ENCODE peak calls at places on chromosomes 11 and 22, in five cellular contexts. N, T, J, B and X are unnamed samples. For H3K27me3, the result is how much of the 10 kb centered on the place peaks cover.

GRCh38 chr22:45212306-45212709 is 28.4 kb downstream of the KIAA0930 start:
- DNase-seq in N (peak), T (peak), J (peak), B (peak), X (peak)

GRCh38 chr11:86955111-86955673 is at the start of gene FZD4:
- DNase-seq in N (peak), T (peak), J (peak), B (peak), X (no peak)

GRCh38 chr11:115678942-115679341 is 174.7 kb upstream of the CADM1 start:
- DNase-seq in N (no peak), T (peak), J (no peak), B (no peak), X (no peak)

GRCh38 chr11:95231881-95232605 is 1.0 kb upstream of the SESN3 start:
- DNase-seq in N (peak), T (peak), J (peak), B (no peak), X (no peak)

GRCh38 chr22:36330655-36331305 is 57.0 kb downstream of the MYH9 start:
- DNase-seq in N (peak), T (peak), J (peak), B (peak), X (no peak)

GRCh38 chr11:35227551-35228341 is 88.8 kb downstream of the CD44 start:
- DNase-seq in N (peak), T (no peak), J (no peak), B (no peak), X (no peak)

GRCh38 chr11:88420165-88420781 is 82.7 kb upstream of the CTSC start:
- DNase-seq in N (peak), T (peak), J (peak), B (no peak), X (peak)

GRCh38 chr11:11976476-11977187 is 31.8 kb downstream of the DKK3 start:
- DNase-seq in N (no peak), T (no peak), J (peak), B (no peak), X (no peak)

GRCh38 chr22:50465066-50465465 is 9.8 kb downstream of the SBF1 start:
- DNase-seq in N (no peak), T (no peak), J (no peak), B (no peak), X (no peak)

GRCh38 chr22:41781508-41781906 is 19.0 kb upstream of the CCDC134 start:
- DNase-seq in N (no peak), T (no peak), J (no peak), B (no peak), X (no peak)

GRCh38 chr11:61120865-61121831 is 18.9 kb downstream of the CD5 start:
- DNase-seq in N (peak), T (peak), J (peak), B (no peak), X (no peak)

GRCh38 chr11:48307760-48308386 is 1.9 kb downstream of the OR4S1 start:
- DNase-seq in N (peak), T (peak), J (no peak), B (no peak), X (peak)

GRCh38 chr11:93694586-93694985 is 33.1 kb downstream of the CEP295 start:
- DNase-seq in N (no peak), T (no peak), J (no peak), B (no peak), X (no peak)

GRCh38 chr11:121930004-121930965 is 185.7 kb downstream of the BLID start:
- DNase-seq in N (no peak), T (no peak), J (no peak), B (no peak), X (no peak)

GRCh38 chr11:968822-969221 is 43.2 kb downstream of the AP2A2 start:
- DNase-seq in N (no peak), T (no peak), J (no peak), B (no peak), X (no peak)

GRCh38 chr22:47628477-47629272 is 866.2 kb downstream of the TBC1D22A start:
- DNase-seq in N (no peak), T (no peak), J (no peak), B (no peak), X (no peak)

GRCh38 chr11:10428453-10428852 is 26.6 kb upstream of the AMPD3 start:
- DNase-seq in N (no peak), T (no peak), J (no peak), B (no peak), X (no peak)

GRCh38 chr11:102453286-102453797 is 777 bp upstream of the TMEM123 start:
- DNase-seq in N (no peak), T (no peak), J (no peak), B (no peak), X (no peak)

GRCh38 chr11:11937433-11937832 is 71.0 kb downstream of the DKK3 start:
- DNase-seq in N (no peak), T (no peak), J (no peak), B (no peak), X (no peak)

GRCh38 chr11:10310301-10310841 is 5.5 kb downstream of the ADM start:
- DNase-seq in N (peak), T (no peak), J (no peak), B (no peak), X (no peak)

GRCh38 chr11:125946712-125947418 is 1.0 kb downstream of the VSIG10L2 start:
- DNase-seq in N (no peak), T (no peak), J (no peak), B (no peak), X (no peak)

GRCh38 chr11:73154178-73154577 is 12.1 kb upstream of the FCHSD2 start:
- DNase-seq in N (no peak), T (no peak), J (no peak), B (no peak), X (no peak)

GRCh38 chr11:18671246-18671645 is 27.3 kb upstream of the TMEM86A start:
- DNase-seq in N (no peak), T (no peak), J (no peak), B (no peak), X (no peak)

GRCh38 chr22:39144101-39144815 is 8.2 kb downstream of the CBX7 start:
- DNase-seq in N (peak), T (peak), J (no peak), B (no peak), X (no peak)

GRCh38 chr22:44885806-44886360 is 123.9 kb downstream of the PHF21B start:
- DNase-seq in N (no peak), T (no peak), J (no peak), B (no peak), X (no peak)

GRCh38 chr11:86755196-86755595 is 45.1 kb upstream of the PRSS23 start:
- DNase-seq in N (no peak), T (no peak), J (no peak), B (no peak), X (no peak)

GRCh38 chr22:45521178-45521577 is 18.5 kb downstream of the FBLN1 start:
- DNase-seq in N (no peak), T (no peak), J (peak), B (no peak), X (no peak)

GRCh38 chr11:123537726-123538125 is 107.7 kb downstream of the GRAMD1B start:
- DNase-seq in N (no peak), T (no peak), J (no peak), B (no peak), X (no peak)
- H3K4me3 ChIP-seq in N (no peak), T (no peak), J (no peak), B (no peak), X (no peak)

GRCh38 chr11:124712392-124712791 is 27.4 kb upstream of the NRGN start:
- DNase-seq in N (no peak), T (no peak), J (no peak), B (no peak), X (no peak)
- H3K27me3 ChIP-seq in N (under half), T (under half), J (under half), B (under half), X (under half)

GRCh38 chr11:83649468-83649915 is 363.3 kb upstream of the CCDC90B start:
- DNase-seq in N (no peak), T (no peak), J (no peak), B (no peak), X (no peak)
- H3K4me3 ChIP-seq in N (no peak), T (no peak), J (no peak), B (no peak), X (no peak)

DNA sequence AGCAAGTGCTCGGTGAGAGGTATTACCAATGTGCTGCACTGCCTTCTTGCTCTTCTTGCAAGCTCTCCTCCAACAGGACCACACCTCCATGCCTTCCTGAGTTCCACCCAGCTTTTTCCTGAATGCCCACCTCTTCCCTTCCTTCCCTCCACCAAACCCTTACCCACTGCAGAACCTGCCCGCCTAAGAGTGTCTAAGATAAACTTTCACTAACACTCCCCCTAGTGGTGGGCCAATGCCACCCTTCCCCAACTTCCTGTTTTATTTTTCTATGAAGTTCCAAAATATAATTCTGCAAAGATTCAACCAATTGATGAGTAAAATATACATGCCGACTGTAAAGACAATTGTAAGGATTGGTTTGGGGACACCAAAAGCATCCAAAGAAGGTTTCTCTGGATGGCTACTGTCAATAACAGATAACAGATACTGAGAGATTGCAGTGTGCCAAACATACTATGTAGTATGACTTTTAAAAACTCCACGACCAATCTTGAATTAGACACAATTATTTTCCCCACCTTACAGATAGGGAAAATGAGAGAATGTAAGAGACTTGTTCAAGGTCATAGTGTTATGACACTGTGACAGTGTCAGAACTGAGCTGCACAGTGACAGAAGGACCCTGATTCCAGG is 38.6 kb upstream of the BMAL1 start:
- DNase-seq in N (peak), T (peak), J (no peak), B (no peak), X (no peak)
- H3K27me3 ChIP-seq in N (under half), T (under half), J (under half), B (under half), X (under half)

DNA sequence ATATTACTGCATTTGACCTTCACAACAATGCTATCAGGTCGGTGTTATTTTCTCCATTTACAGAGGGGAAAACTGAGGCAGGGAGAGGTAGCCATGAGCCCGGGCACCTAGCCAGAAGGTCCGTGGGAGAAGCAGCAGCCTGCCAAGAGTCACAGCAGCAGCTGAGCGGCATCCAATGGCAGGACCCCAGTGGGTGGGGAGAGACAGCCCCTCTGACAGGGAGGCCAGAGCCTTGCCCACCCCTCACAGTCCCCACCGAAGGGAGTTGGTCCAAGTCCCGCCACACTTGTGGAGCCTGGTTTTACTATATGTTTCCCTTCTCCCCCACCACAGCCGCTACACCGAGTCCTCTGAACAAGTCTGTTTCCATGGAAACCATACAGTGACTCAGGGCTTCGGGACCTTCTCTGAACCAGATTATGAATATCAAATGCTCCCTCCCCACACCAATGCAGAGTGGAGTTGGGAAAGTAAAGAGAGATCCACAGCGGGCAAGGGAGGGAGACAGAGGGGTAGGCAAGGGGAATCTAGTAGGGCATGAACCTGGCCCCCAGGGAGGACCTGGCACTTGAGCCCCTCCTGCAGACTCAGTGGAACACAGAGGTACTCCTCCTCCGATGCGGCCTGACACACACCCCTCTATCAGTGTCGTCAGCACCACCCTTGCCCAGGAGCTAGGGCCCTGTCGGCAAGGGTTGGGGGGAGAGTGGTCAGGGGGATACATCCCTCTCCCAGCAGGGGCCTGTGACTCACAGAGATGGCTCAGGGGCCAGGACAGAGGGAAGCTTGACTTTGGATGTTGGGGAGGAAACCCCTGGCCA is 2.5 kb downstream of the CHST1 start:
- DNase-seq in N (peak), T (no peak), J (peak), B (peak), X (no peak)
- H3K4me3 ChIP-seq in N (no peak), T (no peak), J (no peak), B (peak), X (no peak)

GRCh38 chr11:72119188-72119587 is 6.7 kb upstream of the ANAPC15 start:
- DNase-seq in N (no peak), T (no peak), J (no peak), B (no peak), X (no peak)

GRCh38 chr11:72122607-72123006 is 10.1 kb upstream of the ANAPC15 start:
- DNase-seq in N (no peak), T (no peak), J (no peak), B (no peak), X (no peak)

GRCh38 chr11:72123117-72123653 is 10.7 kb upstream of the ANAPC15 start:
- DNase-seq in N (no peak), T (no peak), J (no peak), B (no peak), X (no peak)

GRCh38 chr11:72124046-72124445 is 11.5 kb upstream of the FOLR3 start:
- DNase-seq in N (no peak), T (no peak), J (no peak), B (no peak), X (no peak)

GRCh38 chr11:72120930-72121329 is 8.4 kb upstream of the ANAPC15 start:
- DNase-seq in N (no peak), T (no peak), J (no peak), B (no peak), X (no peak)
- H3K27me3 ChIP-seq in N (under half), T (under half), J (under half), B (under half), X (under half)

DNA sequence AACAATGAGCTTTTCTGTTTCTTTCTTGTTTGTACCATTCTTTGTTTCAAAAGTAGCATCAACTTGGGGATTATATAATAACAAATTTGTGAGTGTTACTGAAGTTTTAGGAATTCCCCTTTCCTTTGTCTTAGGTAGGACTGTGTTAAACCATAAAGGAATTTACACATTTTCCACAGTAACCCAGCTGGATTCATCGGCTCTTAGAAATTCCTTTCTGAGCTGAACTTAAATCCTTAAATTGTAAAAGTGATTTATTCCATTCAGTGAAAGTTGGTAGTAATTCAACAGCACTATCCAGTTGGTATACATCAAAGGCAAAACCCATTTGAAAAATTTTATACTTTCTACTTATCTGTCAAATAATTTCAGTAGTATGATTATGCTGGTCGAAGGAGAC is 11.8 kb downstream of the EMSY start:
- DNase-seq in N (no peak), T (no peak), J (no peak), B (no peak), X (no peak)
- H3K4me3 ChIP-seq in N (no peak), T (no peak), J (no peak), B (no peak), X (no peak)

GRCh38 chr11:134792044-134792443 is 380.0 kb upstream of the B3GAT1 start:
- DNase-seq in N (no peak), T (no peak), J (no peak), B (no peak), X (no peak)
- H3K27me3 ChIP-seq in N (under half), T (under half), J (under half), B (under half), X (under half)

GRCh38 chr11:44564198-44564597 is 1.3 kb upstream of the CD82 start:
- DNase-seq in N (no peak), T (peak), J (no peak), B (no peak), X (no peak)
- H3K4me3 ChIP-seq in N (no peak), T (no peak), J (no peak), B (peak), X (no peak)